ENCODE peak calls at places on chromosomes 11 and 22, in ten cellular contexts. S, T, Y, L, U, K, A, P, C and I are unnamed samples.
A peak's percentile ranks its signal among the peaks of the same experiment; 100 is the strongest.

GRCh38 chr11:65709661-65710060 is 2.4 kb upstream of the KAT5 start:
- DNase-seq in S (no peak), T (no peak), Y (no peak), L (no peak), U (no peak), K (no peak), A (no peak), P (no peak), C (peak; percentile 59), I (no peak)

GRCh38 chr11:795638-796564 is 2.2 kb downstream of the SLC25A22 start:
- DNase-seq in S (peak; percentile 96), T (peak; percentile 84), Y (no peak), L (peak; percentile 57), U (peak; percentile 79), K (peak; percentile 83), A (peak; percentile 83), P (peak; percentile 89), C (peak; percentile 83), I (peak; percentile 47)

GRCh38 chr11:126544311-126545056 is 189.0 kb downstream of the ST3GAL4 start:
- DNase-seq in S (peak; percentile 59), T (peak; percentile 73), Y (no peak), L (peak; percentile 71), U (peak; percentile 28), K (no peak), A (no peak), P (no peak), C (peak; percentile 73), I (no peak)

GRCh38 chr22:42683599-42684283 is 34.5 kb upstream of the CYB5R3 start:
- DNase-seq in S (peak; percentile 70), T (peak; percentile 65), Y (no peak), L (no peak), U (no peak), K (no peak), A (no peak), P (no peak), C (peak; percentile 53), I (no peak)

GRCh38 chr11:73528877-73529530 is 68.9 kb downstream of the FAM168A start:
- DNase-seq in S (no peak), T (no peak), Y (no peak), L (peak; percentile 42), U (no peak), K (no peak), A (no peak), P (no peak), C (no peak), I (no peak)

GRCh38 chr11:27397619-27398412 is 34.8 kb upstream of the CCDC34 start:
- DNase-seq in S (no peak), T (peak; percentile 2), Y (no peak), L (no peak), U (no peak), K (no peak), A (no peak), P (no peak), C (no peak), I (no peak)

GRCh38 chr22:44363980-44364749 is 51.4 kb upstream of the SHISAL1 start:
- DNase-seq in S (peak; percentile 32), T (peak; percentile 62), Y (no peak), L (no peak), U (no peak), K (no peak), A (no peak), P (no peak), C (no peak), I (peak; percentile 22)

GRCh38 chr11:13338437-13339069 is 61.0 kb downstream of the BMAL1 start:
- DNase-seq in S (peak; percentile 79), T (no peak), Y (no peak), L (no peak), U (peak; percentile 58), K (peak; percentile 21), A (no peak), P (no peak), C (no peak), I (peak; percentile 44)

GRCh38 chr11:120517390-120518315 is 6.1 kb downstream of the GRIK4 start:
- DNase-seq in S (no peak), T (no peak), Y (no peak), L (no peak), U (no peak), K (no peak), A (no peak), P (no peak), C (peak; percentile 59), I (no peak)

GRCh38 chr11:97883086-97883485 is 1137.7 kb upstream of the CNTN5 start:
- DNase-seq in S (no peak), T (no peak), Y (no peak), L (no peak), U (no peak), K (no peak), A (no peak), P (no peak), C (no peak), I (no peak)

GRCh38 chr11:14583252-14584105 is 60.1 kb upstream of the PDE3B start:
- DNase-seq in S (no peak), T (peak; percentile 66), Y (no peak), L (no peak), U (no peak), K (no peak), A (no peak), P (no peak), C (peak; percentile 54), I (no peak)

DNA sequence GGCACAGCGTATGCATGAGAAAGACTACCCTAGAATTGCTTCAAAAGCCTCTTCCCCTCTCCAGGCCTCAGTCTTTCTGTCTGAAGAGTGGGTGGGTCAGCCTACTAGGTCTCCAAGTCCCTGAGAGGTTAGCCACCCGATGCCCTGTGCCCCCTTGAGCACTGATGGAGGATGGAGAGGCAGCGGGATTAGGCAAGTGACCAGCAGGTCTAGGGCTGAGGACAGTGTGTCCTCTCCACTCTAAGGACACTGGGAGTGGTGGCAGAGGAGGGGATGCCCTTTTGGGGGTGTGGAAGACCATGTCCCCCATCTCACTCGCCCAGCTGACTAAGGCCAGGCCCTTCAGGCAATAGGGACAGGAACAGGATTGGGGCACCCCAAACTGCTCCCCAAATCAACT is 72.2 kb upstream of the WNT11 start:
- DNase-seq in S (no peak), T (no peak), Y (no peak), L (no peak), U (no peak), K (no peak), A (no peak), P (no peak), C (no peak), I (no peak)
- H3K9me2 ChIP-seq in S (no peaks in the 10 kb centered on the region), T (no peaks in the 10 kb centered on the region), Y (no peaks in the 10 kb centered on the region), L (no peaks in the 10 kb centered on the region), U (no peaks in the 10 kb centered on the region), K (no peaks in the 10 kb centered on the region), A (no peaks in the 10 kb centered on the region), P (no peaks in the 10 kb centered on the region), C (no peaks in the 10 kb centered on the region), I (no peaks in the 10 kb centered on the region)

GRCh38 chr11:91869751-91870150 is 354.9 kb upstream of the FAT3 start:
- DNase-seq in S (no peak), T (no peak), Y (no peak), L (no peak), U (no peak), K (no peak), A (no peak), P (no peak), C (no peak), I (no peak)

GRCh38 chr11:91871048-91871447 is 353.6 kb upstream of the FAT3 start:
- DNase-seq in S (no peak), T (no peak), Y (no peak), L (no peak), U (no peak), K (no peak), A (no peak), P (no peak), C (no peak), I (no peak)

GRCh38 chr11:91872216-91872615 is 352.4 kb upstream of the FAT3 start:
- DNase-seq in S (no peak), T (no peak), Y (no peak), L (no peak), U (no peak), K (no peak), A (no peak), P (no peak), C (no peak), I (no peak)

GRCh38 chr11:91876746-91877145 is 347.9 kb upstream of the FAT3 start:
- DNase-seq in S (no peak), T (no peak), Y (no peak), L (no peak), U (no peak), K (no peak), A (no peak), P (no peak), C (no peak), I (no peak)

DNA sequence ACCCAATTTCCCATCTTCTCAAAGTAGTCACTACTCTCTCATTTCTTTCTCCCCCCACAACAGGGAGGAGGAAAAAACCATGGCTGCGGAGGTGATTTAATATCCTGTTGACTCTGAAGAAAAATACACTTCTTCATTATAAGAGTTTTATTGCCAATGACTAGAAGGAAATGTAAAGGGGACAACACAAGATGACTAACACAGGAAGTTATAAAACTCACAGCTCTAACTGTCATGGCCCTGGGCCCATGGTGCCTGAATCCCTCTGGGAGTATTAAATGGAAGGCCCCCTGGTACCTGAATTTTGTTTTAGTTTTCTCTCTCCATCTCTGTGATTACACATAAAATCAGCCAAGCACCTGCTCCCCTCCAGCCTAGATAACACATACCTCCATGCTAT is 352.8 kb upstream of the FAT3 start:
- DNase-seq in S (no peak), T (no peak), Y (no peak), L (no peak), U (peak; percentile 74), K (no peak), A (no peak), P (no peak), C (no peak), I (no peak)
- H3K9me2 ChIP-seq in S (no peaks in the 10 kb centered on the region), T (no peaks in the 10 kb centered on the region), Y (no peaks in the 10 kb centered on the region), L (no peaks in the 10 kb centered on the region), U (no peaks in the 10 kb centered on the region), K (no peaks in the 10 kb centered on the region), A (no peaks in the 10 kb centered on the region), P (no peaks in the 10 kb centered on the region), C (no peaks in the 10 kb centered on the region), I (no peaks in the 10 kb centered on the region)

DNA sequence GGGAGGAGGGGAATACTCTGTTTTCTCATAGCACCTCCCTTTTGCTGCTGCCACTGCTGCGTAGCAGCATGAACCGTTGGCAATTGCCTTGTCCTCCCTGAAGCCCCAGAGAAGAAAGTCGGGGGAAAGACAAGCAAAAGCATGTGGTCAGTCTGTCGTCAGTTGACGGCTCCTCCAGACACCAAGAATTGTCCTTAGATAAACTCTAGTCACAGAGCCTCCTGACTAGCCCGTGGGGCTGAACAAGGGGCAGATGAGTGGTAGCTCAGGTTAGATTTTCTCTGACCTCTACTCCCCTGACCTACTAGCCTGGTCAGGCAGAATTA is 126.4 kb upstream of the HSD17B12 start:
- DNase-seq in S (no peak), T (no peak), Y (no peak), L (no peak), U (no peak), K (no peak), A (no peak), P (no peak), C (no peak), I (no peak)
- H3K9me2 ChIP-seq in S (no peaks in the 10 kb centered on the region), T (no peaks in the 10 kb centered on the region), Y (no peaks in the 10 kb centered on the region), L (peaks cover 8% of the 10 kb centered on the region), U (no peaks in the 10 kb centered on the region), K (no peaks in the 10 kb centered on the region), A (no peaks in the 10 kb centered on the region), P (no peaks in the 10 kb centered on the region), C (no peaks in the 10 kb centered on the region), I (no peaks in the 10 kb centered on the region)

DNA sequence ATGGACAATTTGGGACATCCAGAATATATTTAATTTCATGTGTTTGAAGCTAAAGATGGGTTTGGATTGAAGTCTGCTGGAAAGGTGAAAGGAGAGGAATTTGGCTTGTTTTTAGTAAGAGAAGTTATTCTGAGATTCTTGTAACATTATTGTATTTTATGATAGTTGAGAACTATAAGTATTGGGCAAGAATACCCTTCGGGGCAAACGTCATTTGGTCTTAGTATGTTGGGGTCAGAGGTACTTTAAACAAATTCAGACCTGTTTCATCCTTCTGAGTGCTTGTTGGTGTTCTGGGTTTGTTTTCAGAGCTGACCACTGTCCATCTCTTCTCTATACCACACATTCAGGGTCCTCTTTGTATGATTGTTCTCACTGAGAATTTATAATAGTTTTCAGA is 19.5 kb downstream of the PANX1 start:
- DNase-seq in S (no peak), T (no peak), Y (no peak), L (no peak), U (no peak), K (no peak), A (no peak), P (no peak), C (no peak), I (no peak)
- H3K9me2 ChIP-seq in S (no peaks in the 10 kb centered on the region), T (no peaks in the 10 kb centered on the region), Y (no peaks in the 10 kb centered on the region), L (no peaks in the 10 kb centered on the region), U (no peaks in the 10 kb centered on the region), K (no peaks in the 10 kb centered on the region), A (no peaks in the 10 kb centered on the region), P (no peaks in the 10 kb centered on the region), C (no peaks in the 10 kb centered on the region), I (no peaks in the 10 kb centered on the region)